ENCODE peak calls at places on chromosome 6, in four cellular contexts. X, V, T and Q are unnamed samples. For H3K4me1, the result is how much of the 10 kb centered on the place peaks cover.

GRCh38 chr6:14274552-14275492 is 157.2 kb downstream of the CD83 start:
- DNase-seq in X (no peak), V (no peak), T (no peak), Q (no peak)

GRCh38 chr6:136347847-136348246 is 58.2 kb upstream of the BCLAF1 start:
- DNase-seq in X (peak), V (no peak), T (no peak), Q (no peak)

GRCh38 chr6:41080623-41081022 is 7.8 kb downstream of the NFYA start:
- DNase-seq in X (no peak), V (no peak), T (no peak), Q (no peak)

GRCh38 chr6:42120895-42121865 is 21.2 kb downstream of the C6orf132 start:
- DNase-seq in X (peak), V (no peak), T (no peak), Q (no peak)

GRCh38 chr6:116059713-116060571 is 749 bp downstream of the FRK start:
- DNase-seq in X (peak), V (peak), T (peak), Q (no peak)

GRCh38 chr6:138483911-138484731 is 15.2 kb downstream of the NHSL1 start:
- DNase-seq in X (no peak), V (no peak), T (no peak), Q (no peak)

GRCh38 chr6:131065112-131065823 is 2.2 kb upstream of the EPB41L2 start:
- DNase-seq in X (no peak), V (peak), T (no peak), Q (no peak)

GRCh38 chr6:168713839-168714238 is 272.9 kb downstream of the SMOC2 start:
- DNase-seq in X (no peak), V (peak), T (no peak), Q (no peak)

GRCh38 chr6:144568241-144568640 is 283.1 kb downstream of the UTRN start:
- DNase-seq in X (no peak), V (no peak), T (no peak), Q (no peak)

GRCh38 chr6:34964564-34964963 is 75.5 kb downstream of the ANKS1A start:
- DNase-seq in X (no peak), V (no peak), T (no peak), Q (no peak)

GRCh38 chr6:130958468-130958867 is 104.6 kb downstream of the EPB41L2 start:
- DNase-seq in X (no peak), V (no peak), T (no peak), Q (no peak)

GRCh38 chr6:158376650-158377081 is 64.4 kb downstream of the TULP4 start:
- DNase-seq in X (no peak), V (no peak), T (no peak), Q (no peak)

GRCh38 chr6:166104107-166104506 is 63.5 kb downstream of the TBXT start:
- DNase-seq in X (no peak), V (no peak), T (no peak), Q (no peak)

GRCh38 chr6:107618672-107619071 is 128.8 kb downstream of the SOBP start:
- DNase-seq in X (no peak), V (no peak), T (no peak), Q (no peak)

GRCh38 chr6:45608252-45608911 is 230.6 kb upstream of the SUPT3H start:
- DNase-seq in X (no peak), V (no peak), T (no peak), Q (no peak)

GRCh38 chr6:166707045-166707444 is 80.0 kb upstream of the RPS6KA2 start:
- DNase-seq in X (peak), V (peak), T (no peak), Q (peak)

GRCh38 chr6:39920147-39920546 is 14.1 kb downstream of the MOCS1 start:
- DNase-seq in X (no peak), V (no peak), T (no peak), Q (no peak)

GRCh38 chr6:149852180-149852579 is 12.0 kb downstream of the LRP11 start:
- DNase-seq in X (peak), V (no peak), T (no peak), Q (no peak)

GRCh38 chr6:155200012-155200411 is 63.8 kb upstream of the CLDN20 start:
- DNase-seq in X (no peak), V (no peak), T (no peak), Q (no peak)

GRCh38 chr6:100296810-100297544 is 167.7 kb downstream of the SIM1 start:
- DNase-seq in X (no peak), V (no peak), T (no peak), Q (no peak)

GRCh38 chr6:54846243-54846856 is at the start of gene FAM83B:
- DNase-seq in X (peak), V (peak), T (peak), Q (no peak)

GRCh38 chr6:54847799-54848597 is 1.4 kb downstream of the FAM83B start:
- DNase-seq in X (no peak), V (peak), T (no peak), Q (no peak)

GRCh38 chr6:54846857-54847721 is 518 bp downstream of the FAM83B start:
- DNase-seq in X (no peak), V (peak), T (no peak), Q (no peak)

DNA sequence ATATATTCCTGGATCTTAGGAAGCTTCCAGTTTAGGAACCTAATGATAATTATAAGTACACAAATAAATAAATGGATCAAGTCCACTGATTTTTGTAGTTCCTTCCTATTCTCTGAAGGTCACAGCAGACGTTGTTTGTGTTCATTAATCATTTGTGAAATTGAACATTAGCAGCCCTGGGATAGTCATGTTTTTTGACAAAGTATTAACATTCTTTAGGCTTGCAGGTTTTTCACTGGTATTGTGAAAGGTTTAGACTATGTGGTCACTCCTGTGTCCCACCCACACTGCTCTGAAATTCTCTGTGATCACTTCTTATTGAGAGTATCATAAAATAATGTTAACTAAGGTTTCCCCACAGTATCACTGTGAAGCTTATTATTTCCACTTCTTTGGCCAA is 3.5 kb downstream of the FAM83B start:
- DNase-seq in X (no peak), V (no peak), T (no peak), Q (no peak)
- H3K4me3 ChIP-seq in X (no peak), V (no peak), T (no peak), Q (no peak)

GRCh38 chr6:33597551-33598322 is 17.7 kb upstream of the BAK1 start:
- DNase-seq in X (no peak), V (no peak), T (peak), Q (peak)
- H3K4me1 ChIP-seq in X (under half), V (under half), T (under half), Q (under half)

DNA sequence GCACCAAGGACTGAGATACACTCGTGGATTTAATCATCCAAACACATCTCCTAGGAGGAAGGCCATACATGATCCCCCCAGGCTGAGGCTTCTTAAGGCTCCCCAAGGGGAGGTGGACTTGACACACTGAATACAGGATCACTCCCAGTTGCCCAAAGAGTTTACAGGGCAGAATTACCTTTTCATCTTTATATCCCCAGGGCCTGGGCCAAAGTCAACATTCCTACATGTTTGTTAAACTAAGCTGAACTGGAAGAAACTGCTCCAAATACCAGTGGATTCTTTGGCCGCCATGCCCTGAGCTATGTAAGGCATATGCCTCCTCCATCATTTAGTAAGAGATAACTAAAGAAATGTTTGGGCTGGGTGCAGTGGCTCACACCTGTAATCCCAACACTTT is 22.2 kb upstream of the SERPINB1 start:
- DNase-seq in X (no peak), V (no peak), T (no peak), Q (no peak)
- H3K4me3 ChIP-seq in X (no peak), V (no peak), T (no peak), Q (no peak)

DNA sequence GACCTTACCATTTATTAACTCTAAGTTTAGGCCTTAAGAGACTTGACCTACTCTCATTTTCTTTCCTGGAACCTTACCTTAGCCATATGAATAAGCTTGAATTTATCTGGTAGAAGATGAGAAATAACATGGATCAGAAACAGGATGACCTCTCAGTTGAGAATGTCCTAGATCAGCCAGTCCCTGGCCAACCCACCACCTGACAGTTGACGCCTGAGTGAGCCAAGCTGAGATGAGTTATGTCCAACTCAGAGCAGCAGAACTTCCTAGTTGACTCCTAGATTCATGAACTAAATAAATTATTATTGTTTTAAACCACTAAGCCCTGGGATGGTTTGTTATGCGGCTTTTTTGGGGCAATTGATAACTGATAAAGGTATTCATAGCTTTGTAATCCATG is 233.0 kb upstream of the RAB32 start:
- DNase-seq in X (no peak), V (no peak), T (no peak), Q (no peak)
- H3K4me1 ChIP-seq in X (under half), V (under half), T (under half), Q (under half)